ENCODE peak calls at places on chromosome 5, in nine cellular contexts. One of them, this sample, is unnamed.
A peak's percentile ranks its signal among the peaks of the same experiment; 100 is the strongest.

GRCh38 chr5:53114988-53115387 is 5.4 kb upstream of the MOCS2 start:
- DNase-seq in A549: peak; percentile 31
- DNase-seq in B cell: no peak
- DNase-seq in H9: no peak
- DNase-seq in natural killer cell: no peak
- DNase-seq in AG10803: no peak
- DNase-seq in omental fat pad: no peak
- DNase-seq in cardiac fibroblast: peak; percentile 53
- DNase-seq in psoas muscle: no peak
- DNase-seq in this sample: peak; percentile 46

GRCh38 chr5:170070556-170071412 is 34.9 kb upstream of the FOXI1 start:
- DNase-seq in A549: peak; percentile 45
- DNase-seq in B cell: no peak
- DNase-seq in H9: peak; percentile 69
- DNase-seq in natural killer cell: no peak
- DNase-seq in AG10803: peak; percentile 43
- DNase-seq in omental fat pad: no peak
- DNase-seq in cardiac fibroblast: peak; percentile 62
- DNase-seq in psoas muscle: no peak
- DNase-seq in this sample: peak; percentile 45

GRCh38 chr5:132046915-132047314 is 13.5 kb upstream of the IL3 start:
- DNase-seq in A549: no peak
- DNase-seq in B cell: no peak
- DNase-seq in H9: peak; percentile 28
- DNase-seq in natural killer cell: no peak
- DNase-seq in AG10803: no peak
- DNase-seq in omental fat pad: no peak
- DNase-seq in cardiac fibroblast: no peak
- DNase-seq in psoas muscle: no peak
- DNase-seq in this sample: no peak

GRCh38 chr5:66958984-66959641 is 237.5 kb downstream of the CD180 start:
- DNase-seq in A549: peak; percentile 44
- DNase-seq in B cell: no peak
- DNase-seq in H9: peak; percentile 36
- DNase-seq in natural killer cell: no peak
- DNase-seq in AG10803: peak; percentile 83
- DNase-seq in omental fat pad: no peak
- DNase-seq in cardiac fibroblast: peak; percentile 67
- DNase-seq in psoas muscle: peak; percentile 41
- DNase-seq in this sample: peak; percentile 72

GRCh38 chr5:31036407-31036806 is 157.1 kb upstream of the CDH6 start:
- DNase-seq in A549: no peak
- DNase-seq in B cell: no peak
- DNase-seq in H9: no peak
- DNase-seq in natural killer cell: no peak
- DNase-seq in AG10803: no peak
- DNase-seq in omental fat pad: no peak
- DNase-seq in cardiac fibroblast: peak; percentile 44
- DNase-seq in psoas muscle: no peak
- DNase-seq in this sample: no peak

GRCh38 chr5:81848368-81848767 is 97.5 kb upstream of the SSBP2 start:
- DNase-seq in A549: no peak
- DNase-seq in B cell: no peak
- DNase-seq in H9: no peak
- DNase-seq in natural killer cell: no peak
- DNase-seq in AG10803: peak; percentile 39
- DNase-seq in omental fat pad: no peak
- DNase-seq in cardiac fibroblast: peak; percentile 35
- DNase-seq in psoas muscle: no peak
- DNase-seq in this sample: peak; percentile 30

GRCh38 chr5:174320051-174320450 is 274.5 kb downstream of the NSG2 start:
- DNase-seq in A549: no peak
- DNase-seq in B cell: no peak
- DNase-seq in H9: no peak
- DNase-seq in natural killer cell: no peak
- DNase-seq in AG10803: no peak
- DNase-seq in omental fat pad: no peak
- DNase-seq in cardiac fibroblast: no peak
- DNase-seq in psoas muscle: no peak
- DNase-seq in this sample: no peak

GRCh38 chr5:139364466-139364865 is 18.6 kb downstream of the SLC23A1 start:
- DNase-seq in A549: no peak
- DNase-seq in B cell: no peak
- DNase-seq in H9: no peak
- DNase-seq in natural killer cell: no peak
- DNase-seq in AG10803: no peak
- DNase-seq in omental fat pad: no peak
- DNase-seq in cardiac fibroblast: no peak
- DNase-seq in psoas muscle: no peak
- DNase-seq in this sample: no peak

GRCh38 chr5:98768160-98769005 is 5.1 kb upstream of the RGMB start:
- DNase-seq in A549: peak; percentile 52
- DNase-seq in B cell: no peak
- DNase-seq in H9: peak; percentile 89
- DNase-seq in natural killer cell: no peak
- DNase-seq in AG10803: peak; percentile 69
- DNase-seq in omental fat pad: peak; percentile 33
- DNase-seq in cardiac fibroblast: peak; percentile 65
- DNase-seq in psoas muscle: peak; percentile 23
- DNase-seq in this sample: peak; percentile 77

GRCh38 chr5:98769256-98770157 is 4.0 kb upstream of the RGMB start:
- DNase-seq in A549: peak; percentile 16
- DNase-seq in B cell: no peak
- DNase-seq in H9: peak; percentile 63
- DNase-seq in natural killer cell: no peak
- DNase-seq in AG10803: peak; percentile 85
- DNase-seq in omental fat pad: peak; percentile 34
- DNase-seq in cardiac fibroblast: peak; percentile 47
- DNase-seq in psoas muscle: peak; percentile 35
- DNase-seq in this sample: peak; percentile 66

GRCh38 chr5:98767563-98767962 is 5.9 kb upstream of the RGMB start:
- DNase-seq in A549: no peak
- DNase-seq in B cell: no peak
- DNase-seq in H9: no peak
- DNase-seq in natural killer cell: no peak
- DNase-seq in AG10803: no peak
- DNase-seq in omental fat pad: no peak
- DNase-seq in cardiac fibroblast: no peak
- DNase-seq in psoas muscle: no peak
- DNase-seq in this sample: no peak

GRCh38 chr5:98770158-98770910 is 3.1 kb upstream of the RGMB start:
- DNase-seq in A549: peak; percentile 25
- DNase-seq in B cell: no peak
- DNase-seq in H9: no peak
- DNase-seq in natural killer cell: no peak
- DNase-seq in AG10803: peak; percentile 73
- DNase-seq in omental fat pad: no peak
- DNase-seq in cardiac fibroblast: peak; percentile 66
- DNase-seq in psoas muscle: peak; percentile 45
- DNase-seq in this sample: peak; percentile 69

DNA sequence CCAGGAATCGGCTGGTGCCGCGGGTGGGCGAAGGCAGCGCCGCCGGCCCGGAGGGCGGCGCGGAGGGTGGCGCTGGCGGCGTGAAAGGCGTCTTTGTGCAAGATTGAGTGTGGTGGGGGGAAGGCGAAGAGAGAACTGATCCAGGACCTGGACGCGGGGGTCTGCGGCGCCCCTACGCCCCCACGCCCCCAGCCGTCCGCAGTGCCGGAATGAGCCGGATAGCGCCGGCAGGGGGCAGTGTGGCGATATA is 4.5 kb upstream of the RGMB start:
- DNase-seq in A549: no peak
- DNase-seq in B cell: no peak
- DNase-seq in H9: no peak
- DNase-seq in natural killer cell: no peak
- DNase-seq in AG10803: no peak
- DNase-seq in omental fat pad: peak; percentile 29
- DNase-seq in cardiac fibroblast: no peak
- DNase-seq in psoas muscle: peak; percentile 50
- DNase-seq in this sample: no peak
- TF ChIP-seq CTCF in A549: peak; percentile 77
- TF ChIP-seq CTCF in B cell: no peak
- TF ChIP-seq CTCF in H9: peak; percentile 76
- TF ChIP-seq CTCF in natural killer cell: no peak
- TF ChIP-seq CTCF in AG10803: peak; percentile 52
- TF ChIP-seq CTCF in omental fat pad: no peak
- TF ChIP-seq CTCF in cardiac fibroblast: peak; percentile 67
- TF ChIP-seq CTCF in psoas muscle: peak; percentile 60
- TF ChIP-seq CTCF in this sample: peak; percentile 49

DNA sequence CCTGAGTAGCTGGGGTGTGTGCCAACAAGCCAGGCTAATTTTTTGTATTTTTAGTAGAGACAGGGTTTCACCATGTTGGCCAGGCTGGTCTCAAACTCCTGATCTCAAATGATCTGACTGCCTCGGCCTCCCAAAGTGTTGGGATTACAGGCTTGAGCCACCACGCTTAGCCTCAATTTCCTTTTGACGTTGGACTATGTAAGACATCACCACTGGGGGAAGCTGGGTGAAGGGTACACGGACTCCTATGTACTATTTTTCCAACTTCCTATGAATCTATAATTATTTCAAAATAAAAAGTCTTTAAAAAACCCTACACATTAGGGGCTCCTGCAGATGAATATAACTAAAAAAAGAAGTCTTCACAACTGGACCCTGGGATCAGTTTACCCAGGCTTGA is 44.0 kb downstream of the NKX2-5 start:
- DNase-seq in A549: no peak
- DNase-seq in B cell: no peak
- DNase-seq in H9: no peak
- DNase-seq in natural killer cell: no peak
- DNase-seq in AG10803: no peak
- DNase-seq in omental fat pad: no peak
- DNase-seq in cardiac fibroblast: no peak
- DNase-seq in psoas muscle: no peak
- DNase-seq in this sample: no peak
- TF ChIP-seq CTCF in A549: no peak
- TF ChIP-seq CTCF in B cell: no peak
- TF ChIP-seq CTCF in H9: no peak
- TF ChIP-seq CTCF in natural killer cell: no peak
- TF ChIP-seq CTCF in AG10803: no peak
- TF ChIP-seq CTCF in omental fat pad: no peak
- TF ChIP-seq CTCF in cardiac fibroblast: no peak
- TF ChIP-seq CTCF in psoas muscle: no peak
- TF ChIP-seq CTCF in this sample: no peak

GRCh38 chr5:7073666-7074065 is 322.3 kb upstream of the ADCY2 start:
- DNase-seq in A549: no peak
- DNase-seq in B cell: no peak
- DNase-seq in H9: no peak
- DNase-seq in natural killer cell: no peak
- DNase-seq in AG10803: no peak
- DNase-seq in omental fat pad: no peak
- DNase-seq in cardiac fibroblast: no peak
- DNase-seq in psoas muscle: no peak
- DNase-seq in this sample: no peak

GRCh38 chr5:7080501-7080900 is 315.4 kb upstream of the ADCY2 start:
- DNase-seq in A549: no peak
- DNase-seq in B cell: no peak
- DNase-seq in H9: no peak
- DNase-seq in natural killer cell: no peak
- DNase-seq in AG10803: no peak
- DNase-seq in omental fat pad: no peak
- DNase-seq in cardiac fibroblast: no peak
- DNase-seq in psoas muscle: no peak
- DNase-seq in this sample: no peak

GRCh38 chr5:7074176-7074575 is 321.8 kb upstream of the ADCY2 start:
- DNase-seq in A549: no peak
- DNase-seq in B cell: no peak
- DNase-seq in H9: no peak
- DNase-seq in natural killer cell: no peak
- DNase-seq in AG10803: no peak
- DNase-seq in omental fat pad: no peak
- DNase-seq in cardiac fibroblast: no peak
- DNase-seq in psoas muscle: no peak
- DNase-seq in this sample: no peak

GRCh38 chr5:7078090-7078489 is 317.8 kb upstream of the ADCY2 start:
- DNase-seq in A549: no peak
- DNase-seq in B cell: no peak
- DNase-seq in H9: no peak
- DNase-seq in natural killer cell: no peak
- DNase-seq in AG10803: no peak
- DNase-seq in omental fat pad: no peak
- DNase-seq in cardiac fibroblast: no peak
- DNase-seq in psoas muscle: no peak
- DNase-seq in this sample: no peak

DNA sequence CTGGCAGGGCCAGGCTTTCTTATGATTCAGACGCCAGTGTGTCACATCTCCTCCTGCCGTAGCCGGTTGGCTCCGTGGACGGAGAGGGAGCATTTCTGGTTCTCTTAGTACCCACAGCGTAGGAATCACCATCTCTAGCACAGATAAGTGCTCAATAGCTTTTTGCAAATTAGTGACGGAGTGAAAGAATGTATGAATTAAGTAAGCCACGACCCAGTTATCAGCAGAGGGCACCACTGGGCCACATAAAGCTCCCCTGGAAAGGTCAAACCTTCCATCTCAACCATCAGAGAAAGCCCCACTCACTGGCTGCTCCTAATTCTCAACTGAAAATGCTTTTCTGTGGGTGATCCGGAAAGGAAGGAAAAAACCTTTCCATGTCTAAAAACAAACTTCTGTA is 317.0 kb upstream of the ADCY2 start:
- DNase-seq in A549: peak; percentile 8
- DNase-seq in B cell: no peak
- DNase-seq in H9: peak; percentile 55
- DNase-seq in natural killer cell: no peak
- DNase-seq in AG10803: no peak
- DNase-seq in omental fat pad: no peak
- DNase-seq in cardiac fibroblast: no peak
- DNase-seq in psoas muscle: no peak
- DNase-seq in this sample: no peak
- TF ChIP-seq CTCF in A549: no peak
- TF ChIP-seq CTCF in B cell: no peak
- TF ChIP-seq CTCF in H9: peak; percentile 75
- TF ChIP-seq CTCF in natural killer cell: no peak
- TF ChIP-seq CTCF in AG10803: no peak
- TF ChIP-seq CTCF in omental fat pad: no peak
- TF ChIP-seq CTCF in cardiac fibroblast: no peak
- TF ChIP-seq CTCF in psoas muscle: no peak
- TF ChIP-seq CTCF in this sample: no peak

DNA sequence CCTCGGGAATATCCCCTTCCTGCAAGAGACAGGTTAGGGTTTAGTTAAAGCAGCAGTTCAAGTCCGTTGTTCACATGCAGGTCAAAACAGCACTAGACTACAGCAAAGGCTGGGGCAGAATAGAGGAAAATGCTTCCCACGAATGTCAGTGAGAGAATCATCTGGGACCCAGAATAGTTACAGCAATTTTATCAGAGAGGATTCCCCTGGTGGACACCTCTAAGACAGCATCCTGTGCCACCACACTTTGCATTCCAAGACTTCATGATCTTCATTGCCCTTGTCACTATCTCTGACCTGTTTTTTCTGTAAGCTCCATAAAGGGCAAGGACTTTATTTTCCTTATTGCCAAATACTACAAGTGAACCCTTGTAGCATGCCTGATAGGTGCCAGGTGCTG is 12.9 kb downstream of the GRXCR2 start:
- DNase-seq in A549: no peak
- DNase-seq in B cell: no peak
- DNase-seq in H9: no peak
- DNase-seq in natural killer cell: no peak
- DNase-seq in AG10803: no peak
- DNase-seq in omental fat pad: no peak
- DNase-seq in cardiac fibroblast: no peak
- DNase-seq in psoas muscle: no peak
- DNase-seq in this sample: no peak
- TF ChIP-seq CTCF in A549: no peak
- TF ChIP-seq CTCF in B cell: no peak
- TF ChIP-seq CTCF in H9: peak; percentile 58
- TF ChIP-seq CTCF in natural killer cell: no peak
- TF ChIP-seq CTCF in AG10803: peak; percentile 25
- TF ChIP-seq CTCF in omental fat pad: no peak
- TF ChIP-seq CTCF in cardiac fibroblast: no peak
- TF ChIP-seq CTCF in psoas muscle: no peak
- TF ChIP-seq CTCF in this sample: peak; percentile 11

GRCh38 chr5:1405121-1405520 is 40.1 kb downstream of the SLC6A3 start:
- DNase-seq in A549: no peak
- DNase-seq in B cell: no peak
- DNase-seq in H9: no peak
- DNase-seq in natural killer cell: no peak
- DNase-seq in AG10803: no peak
- DNase-seq in omental fat pad: no peak
- DNase-seq in cardiac fibroblast: no peak
- DNase-seq in psoas muscle: no peak
- DNase-seq in this sample: no peak
- TF ChIP-seq CTCF in A549: no peak
- TF ChIP-seq CTCF in B cell: no peak
- TF ChIP-seq CTCF in H9: no peak
- TF ChIP-seq CTCF in natural killer cell: no peak
- TF ChIP-seq CTCF in AG10803: no peak
- TF ChIP-seq CTCF in omental fat pad: no peak
- TF ChIP-seq CTCF in cardiac fibroblast: no peak
- TF ChIP-seq CTCF in psoas muscle: no peak
- TF ChIP-seq CTCF in this sample: no peak

This sample was measured in fibroblast of mammary gland.